ENCODE peak calls at places on chromosomes 11 and 22, in seven cellular contexts. J, L, K, O, Y, U and C are unnamed samples. For H3K4me1, the result is how much of the 10 kb centered on the place peaks cover.

GRCh38 chr22:38249301-38249700 is 23.5 kb downstream of the TMEM184B start:
- DNase-seq in J (no peak), L (no peak), K (no peak), O (no peak), Y (no peak), U (no peak), C (no peak)

GRCh38 chr11:9461068-9461759 is 402 bp downstream of the ZNF143 start:
- DNase-seq in J (peak), L (peak), K (peak), O (peak), Y (peak), U (peak), C (peak)

GRCh38 chr11:105298174-105298573 is 158.6 kb upstream of the CARD18 start:
- DNase-seq in J (no peak), L (no peak), K (no peak), O (no peak), Y (no peak), U (peak), C (no peak)

GRCh38 chr11:10456519-10456918 is 1.5 kb downstream of the AMPD3 start:
- DNase-seq in J (peak), L (no peak), K (no peak), O (no peak), Y (no peak), U (peak), C (no peak)

GRCh38 chr11:78630561-78631303 is 56.1 kb upstream of the NARS2 start:
- DNase-seq in J (no peak), L (no peak), K (no peak), O (no peak), Y (no peak), U (no peak), C (no peak)

GRCh38 chr11:101706015-101706414 is 122.2 kb upstream of the TRPC6 start:
- DNase-seq in J (no peak), L (no peak), K (no peak), O (no peak), Y (no peak), U (no peak), C (no peak)

GRCh38 chr22:44440224-44441160 is 57.5 kb downstream of the RTL6 start:
- DNase-seq in J (no peak), L (no peak), K (no peak), O (no peak), Y (no peak), U (peak), C (no peak)

GRCh38 chr11:97909544-97910394 is 1111.0 kb upstream of the CNTN5 start:
- DNase-seq in J (peak), L (no peak), K (no peak), O (no peak), Y (no peak), U (no peak), C (no peak)

GRCh38 chr11:60905551-60906113 is 753 bp downstream of the PRPF19 start:
- DNase-seq in J (peak), L (no peak), K (no peak), O (no peak), Y (peak), U (peak), C (peak)

DNA sequence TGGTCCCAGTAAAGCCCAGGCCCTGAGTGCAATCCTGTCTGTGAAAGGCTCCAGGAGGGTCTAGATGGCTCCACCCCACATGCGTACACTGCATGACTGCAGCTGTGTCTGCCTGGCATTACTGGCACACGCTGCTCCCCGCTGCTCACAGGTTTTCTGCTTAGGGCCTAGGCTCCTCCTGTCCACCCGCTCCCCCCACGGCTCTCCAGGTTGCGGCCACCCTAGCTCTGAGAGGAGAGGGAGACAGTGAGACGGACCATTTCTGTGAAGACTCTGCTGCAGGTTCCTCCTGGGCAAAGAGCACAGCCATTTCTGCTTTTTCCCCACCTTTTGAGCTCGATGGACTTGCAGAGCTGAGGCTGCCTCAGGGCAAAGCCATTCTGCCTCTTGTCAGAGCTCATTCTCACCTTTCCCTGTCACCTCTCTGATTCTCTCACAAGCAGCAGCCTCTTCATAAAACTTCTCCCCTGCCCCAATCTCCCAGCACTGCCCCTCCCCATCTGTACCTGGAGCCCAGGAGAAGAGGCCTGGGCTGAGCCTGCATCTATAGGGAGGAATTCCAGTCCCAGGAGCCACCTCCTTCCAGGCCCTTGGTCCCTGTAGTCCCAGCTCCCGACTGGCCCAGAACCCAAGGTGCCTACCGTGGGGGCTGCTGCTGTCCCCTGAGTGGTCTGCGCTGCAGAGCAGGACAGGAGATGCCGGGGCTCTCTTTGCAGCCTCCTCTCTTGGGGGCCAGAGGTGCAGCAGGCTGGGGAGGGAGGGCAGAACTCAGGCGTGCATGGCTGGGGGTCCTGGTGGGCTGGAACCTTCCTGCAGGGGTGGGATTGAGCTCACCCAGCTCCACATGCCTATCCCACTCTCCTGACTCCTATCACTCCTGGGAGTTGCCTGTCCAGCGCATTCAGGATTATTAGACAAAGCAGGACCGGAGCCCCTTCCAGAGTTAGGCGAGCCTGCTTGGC is 433.7 kb upstream of the B3GAT1 start:
- DNase-seq in J (no peak), L (no peak), K (no peak), O (no peak), Y (no peak), U (no peak), C (no peak)
- H3K4me1 ChIP-seq in J (under half), L (under half), K (under half), O (under half), Y (under half), U (under half), C (under half)

DNA sequence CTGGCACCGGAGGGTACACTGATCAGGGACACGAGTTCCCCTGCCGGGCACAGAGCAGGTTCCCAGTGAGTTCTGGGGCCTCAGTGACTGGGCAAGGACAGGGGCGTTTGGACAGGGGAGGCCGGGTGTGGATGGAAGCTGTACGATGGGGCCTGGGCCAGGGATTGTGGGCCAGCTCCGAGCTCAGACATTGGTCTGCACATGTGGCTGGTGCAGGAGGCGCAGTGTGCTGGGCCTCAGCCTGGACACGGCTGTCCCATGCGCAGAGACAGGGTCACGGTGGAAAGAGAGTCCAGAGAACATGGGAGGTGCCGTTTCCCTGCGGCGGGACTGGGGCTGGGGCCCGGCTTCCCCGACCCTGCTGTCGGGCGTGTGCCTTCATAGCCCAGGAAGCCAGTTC is 60.7 kb downstream of the CDKN1C start:
- DNase-seq in J (no peak), L (no peak), K (no peak), O (no peak), Y (no peak), U (no peak), C (no peak)
- H3K4me3 ChIP-seq in J (no peak), L (no peak), K (no peak), O (no peak), Y (no peak), U (no peak), C (no peak)

GRCh38 chr22:19622061-19622441 is 92.3 kb upstream of the SEPTIN5 start:
- DNase-seq in J (no peak), L (no peak), K (no peak), O (no peak), Y (no peak), U (no peak), C (no peak)
- H3K27ac ChIP-seq in J (no peak), L (no peak), K (no peak), O (no peak), Y (no peak), U (no peak), C (no peak)

GRCh38 chr22:36356708-36357694 is 30.8 kb downstream of the MYH9 start:
- DNase-seq in J (no peak), L (peak), K (no peak), O (no peak), Y (no peak), U (no peak), C (peak)

GRCh38 chr22:36360011-36360410 is 27.8 kb downstream of the MYH9 start:
- DNase-seq in J (no peak), L (no peak), K (no peak), O (no peak), Y (no peak), U (peak), C (no peak)

GRCh38 chr22:36360871-36361383 is 26.8 kb downstream of the MYH9 start:
- DNase-seq in J (peak), L (peak), K (no peak), O (no peak), Y (no peak), U (peak), C (no peak)

GRCh38 chr22:36359172-36359973 is 28.4 kb downstream of the MYH9 start:
- DNase-seq in J (no peak), L (peak), K (no peak), O (no peak), Y (no peak), U (no peak), C (no peak)

GRCh38 chr22:36358533-36359171 is 29.1 kb downstream of the MYH9 start:
- DNase-seq in J (no peak), L (peak), K (no peak), O (no peak), Y (no peak), U (no peak), C (no peak)
- H3K4me1 ChIP-seq in J (under half), L (half or more), K (half or more), O (half or more), Y (under half), U (under half), C (half or more)

DNA sequence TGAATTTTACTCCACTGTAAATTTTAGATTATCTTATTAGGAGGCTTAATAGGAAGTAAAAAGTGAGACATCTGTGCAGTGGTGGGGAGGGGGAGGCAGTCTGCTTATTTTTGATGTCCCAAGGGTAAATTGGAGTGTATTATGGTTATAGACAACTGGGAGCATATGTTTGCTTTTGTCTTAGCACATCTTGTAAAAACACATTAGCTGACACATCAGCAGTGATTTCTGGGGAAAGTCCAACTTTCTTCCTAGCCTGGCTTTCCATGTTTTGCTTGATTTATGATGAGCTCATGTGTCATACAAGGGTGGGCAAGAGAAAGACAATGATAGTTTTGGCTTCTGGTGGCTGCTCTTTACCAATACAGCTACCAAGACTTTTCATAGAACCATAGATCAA is 4.0 kb downstream of the ANO3 start:
- DNase-seq in J (no peak), L (no peak), K (no peak), O (no peak), Y (no peak), U (no peak), C (no peak)
- H3K4me3 ChIP-seq in J (no peak), L (no peak), K (no peak), O (no peak), Y (no peak), U (no peak), C (no peak)

GRCh38 chr11:134610116-134610910 is 198.3 kb upstream of the B3GAT1 start:
- DNase-seq in J (no peak), L (no peak), K (no peak), O (no peak), Y (no peak), U (no peak), C (no peak)
- H3K27ac ChIP-seq in J (no peak), L (no peak), K (no peak), O (no peak), Y (no peak), U (no peak), C (no peak)